ENCODE peak calls at places on chromosome 3, in ten cellular contexts. C is GM12865, J is neural crest cell, Z is nephron progenitor cell, R is glutamatergic neuron, P is endothelial cell, W is right atrium auricular region, S is GM12864, K is AG04449, N is osteocyte. L is an unnamed sample.
A peak's percentile ranks its signal among the peaks of the same experiment; 100 is the strongest.

GRCh38 chr3:46695962-46696922 is 2.8 kb upstream of the ALS2CL start:
- DNase-seq in W (no peak), J (no peak), N (no peak), S (no peak), K (no peak), R (peak; percentile 58), P (no peak), C (peak; percentile 5), Z (no peak), L (no peak)

GRCh38 chr3:62068337-62068736 is 305.0 kb downstream of the FEZF2 start:
- DNase-seq in J (no peak), C (no peak), Z (no peak), R (no peak), P (no peak), K (no peak), W (no peak), N (no peak), S (no peak), L (no peak)

GRCh38 chr3:33834117-33834495 is 35.7 kb downstream of the PDCD6IP start:
- DNase-seq in W (no peak), Z (no peak), J (no peak), K (no peak), S (no peak), C (peak; percentile 57), R (no peak), P (no peak), N (no peak), L (no peak)

GRCh38 chr3:48202691-48203090 is 14.5 kb upstream of the CDC25A start:
- DNase-seq in W (no peak), S (no peak), C (no peak), K (no peak), Z (no peak), N (no peak), P (no peak), J (no peak), R (no peak), L (no peak)

GRCh38 chr3:48467110-48467454 is 20.5 kb downstream of the ATRIP start:
- DNase-seq in P (no peak), R (no peak), S (no peak), C (peak; percentile 37), K (no peak), W (no peak), Z (no peak), J (no peak), N (no peak), L (no peak)

GRCh38 chr3:23775254-23775909 is 30.4 kb upstream of the UBE2E1 start:
- DNase-seq in C (no peak), Z (no peak), J (no peak), P (no peak), R (no peak), S (no peak), K (no peak), N (no peak), W (no peak), L (no peak)

GRCh38 chr3:31917303-31917903 is 63.7 kb downstream of the OSBPL10 start:
- DNase-seq in W (no peak), S (peak; percentile 73), P (no peak), Z (no peak), N (no peak), K (no peak), C (peak; percentile 63), R (no peak), J (no peak), L (no peak)

GRCh38 chr3:75059120-75059519 is 444.7 kb upstream of the CNTN3 start:
- DNase-seq in N (no peak), Z (no peak), S (no peak), K (no peak), P (no peak), C (no peak), J (no peak), R (no peak), W (no peak), L (no peak)

GRCh38 chr3:126152931-126153694 is 27.3 kb downstream of the ALDH1L1 start:
- DNase-seq in J (no peak), S (no peak), P (no peak), K (no peak), C (no peak), W (peak; percentile 44), R (no peak), Z (no peak), N (peak; percentile 78), L (peak; percentile 50)

GRCh38 chr3:181730364-181730763 is 18.6 kb downstream of the SOX2 start:
- DNase-seq in J (no peak), K (no peak), C (no peak), Z (no peak), N (no peak), P (no peak), W (no peak), S (no peak), R (no peak), L (no peak)

GRCh38 chr3:186141776-186142175 is 32.9 kb upstream of the ETV5 start:
- DNase-seq in C (no peak), W (no peak), R (no peak), Z (no peak), J (no peak), S (no peak), P (no peak), K (no peak), N (no peak), L (no peak)

GRCh38 chr3:127427169-127427655 is 139.4 kb upstream of the PRR20G start:
- DNase-seq in S (no peak), C (no peak), J (no peak), N (peak; percentile 64), K (no peak), R (no peak), W (no peak), P (no peak), Z (no peak), L (peak; percentile 60)

GRCh38 chr3:171384101-171384891 is 75.9 kb downstream of the TNIK start:
- DNase-seq in R (no peak), J (no peak), Z (no peak), W (no peak), K (no peak), C (no peak), N (no peak), P (no peak), S (no peak), L (no peak)

GRCh38 chr3:195135921-195136320 is 135.0 kb downstream of the XXYLT1 start:
- DNase-seq in K (no peak), Z (no peak), J (no peak), C (no peak), S (no peak), P (no peak), N (no peak), W (no peak), R (no peak), L (no peak)

GRCh38 chr3:152398495-152398894 is 129.8 kb downstream of the MBNL1 start:
- DNase-seq in K (no peak), W (no peak), S (no peak), J (no peak), P (no peak), C (peak; percentile 26), R (no peak), N (no peak), Z (no peak), L (no peak)

DNA sequence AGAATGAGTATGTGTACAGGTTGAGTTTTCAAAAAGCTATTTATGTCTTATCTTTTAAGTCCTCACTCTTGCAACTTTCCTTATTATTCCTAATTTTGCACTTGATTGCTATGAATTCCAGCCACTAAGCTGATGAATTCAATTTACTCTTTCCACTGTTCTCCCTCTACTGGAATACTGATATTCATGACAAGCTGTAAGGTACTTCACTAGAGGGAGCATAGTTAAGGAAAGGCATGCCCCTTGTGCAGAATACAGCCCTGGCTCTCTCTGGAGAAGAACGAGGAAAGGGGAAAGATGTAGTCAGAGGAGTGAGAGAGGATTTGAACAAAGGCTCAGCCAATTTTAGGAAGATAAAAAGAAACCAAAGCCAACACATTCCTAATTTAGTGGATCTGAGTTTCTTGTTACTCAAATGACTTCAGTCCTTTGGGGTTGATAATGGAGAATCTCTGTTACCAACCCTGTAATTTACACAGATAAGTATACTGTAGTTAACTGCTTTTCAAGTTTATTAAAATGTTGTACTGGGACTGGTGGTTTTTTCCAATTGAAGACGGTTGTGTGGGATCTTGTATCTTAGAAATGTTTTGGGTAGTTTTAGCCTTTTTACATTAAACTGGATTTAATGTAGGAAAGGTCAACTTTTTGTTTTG is 4.0 kb downstream of the SCAANT1 start:
- DNase-seq in K (no peak), P (no peak), Z (no peak), J (no peak), C (no peak), N (no peak), R (no peak), W (no peak), S (no peak), L (no peak)
- TF ChIP-seq CTCF in K (peak; percentile 54), P (no peak), Z (peak; percentile 12), J (peak; percentile 32), C (no peak), N (peak; percentile 42), R (no peak), W (no peak), S (no peak), L (peak; percentile 37)

DNA sequence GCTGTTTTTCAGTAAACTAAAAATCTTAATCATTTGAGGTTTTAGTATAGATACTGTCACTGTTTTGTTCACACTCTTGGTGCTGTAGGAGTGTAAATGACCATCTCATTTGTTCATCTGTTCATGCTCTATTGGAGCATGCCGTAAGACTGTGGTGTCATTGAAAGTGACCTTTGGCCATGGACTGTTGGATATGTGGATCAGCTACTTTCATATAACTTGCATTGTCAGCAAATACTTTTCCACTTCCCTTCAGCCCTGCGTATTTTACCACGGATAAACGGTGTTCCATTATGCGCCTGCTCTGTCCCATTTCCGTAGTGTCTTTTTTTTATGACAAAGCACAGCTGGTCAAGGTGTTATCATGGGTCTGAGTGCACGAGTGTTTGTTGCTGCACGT is 32.6 kb upstream of the SENP5 start:
- DNase-seq in J (no peak), N (no peak), K (no peak), Z (no peak), S (no peak), W (no peak), P (no peak), R (no peak), C (no peak), L (no peak)
- TF ChIP-seq CTCF in J (no peak), N (no peak), K (no peak), Z (no peak), S (no peak), W (no peak), P (no peak), R (no peak), C (no peak), L (no peak)

GRCh38 chr3:107938128-107938527 is 152.7 kb downstream of the CD47 start:
- DNase-seq in J (no peak), Z (no peak), W (no peak), R (peak; percentile 31), P (peak; percentile 36), N (no peak), S (no peak), C (peak; percentile 7), K (no peak), L (no peak)
- TF ChIP-seq CTCF in J (peak; percentile 58), Z (peak; percentile 21), W (peak; percentile 23), R (no peak), P (peak; percentile 28), N (peak; percentile 67), S (peak; percentile 32), C (peak; percentile 19), K (no peak), L (peak; percentile 61)

DNA sequence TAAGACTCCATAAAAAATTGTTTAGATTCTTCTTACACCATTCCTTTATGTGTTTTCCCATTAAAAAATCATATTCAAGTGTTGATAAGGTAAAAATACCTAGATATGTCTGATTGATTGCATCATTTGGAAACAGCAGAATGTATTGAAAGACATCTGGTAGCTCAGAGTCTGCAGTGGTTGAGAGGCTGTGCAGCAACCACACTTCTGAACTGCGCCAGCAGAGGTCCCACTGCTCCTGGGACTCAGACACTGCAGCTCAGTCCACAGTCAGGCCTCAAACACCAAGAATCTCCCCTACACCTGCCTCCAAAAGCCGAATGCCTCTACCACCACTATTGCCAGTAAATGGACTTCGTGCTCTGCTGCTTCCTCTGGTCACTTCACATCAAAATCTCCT is 176.9 kb upstream of the LMCD1 start:
- DNase-seq in S (peak; percentile 2), J (peak; percentile 30), P (peak; percentile 52), Z (peak; percentile 26), K (no peak), W (no peak), N (no peak), C (peak; percentile 46), R (peak; percentile 52), L (no peak)
- TF ChIP-seq CTCF in S (peak; percentile 71), J (peak; percentile 56), P (no peak), Z (no peak), K (peak; percentile 75), W (no peak), N (peak; percentile 63), C (peak; percentile 62), R (peak; percentile 21), L (peak; percentile 70)